ENCODE peak calls at places on chromosomes 5 and 9, in five cellular contexts. One of them, this sample, is unnamed.

GRCh38 chr5:6875376-6875775 is 162.1 kb downstream of the TENT4A start:
- DNase-seq in GM12878: no peak
- DNase-seq in HepG2: no peak
- DNase-seq in K562: no peak
- DNase-seq in SK-N-SH: no peak
- DNase-seq in this sample: no peak

GRCh38 chr9:114938687-114939575 is 8.5 kb upstream of the TNFSF8 start:
- DNase-seq in HepG2: no peak
- DNase-seq in K562: no peak
- DNase-seq in SK-N-SH: no peak
- DNase-seq in GM12878: no peak
- DNase-seq in this sample: no peak

GRCh38 chr5:147835386-147835798 is 3.9 kb upstream of the SPINK1 start:
- DNase-seq in K562: no peak
- DNase-seq in HepG2: peak
- DNase-seq in GM12878: no peak
- DNase-seq in SK-N-SH: no peak
- DNase-seq in this sample: no peak

GRCh38 chr5:120538149-120538548 is 74.0 kb downstream of the PRR16 start:
- DNase-seq in SK-N-SH: no peak
- DNase-seq in GM12878: no peak
- DNase-seq in HepG2: no peak
- DNase-seq in K562: no peak
- DNase-seq in this sample: no peak

GRCh38 chr5:56011835-56012234 is 17.1 kb upstream of the IL6ST start:
- DNase-seq in GM12878: no peak
- DNase-seq in HepG2: no peak
- DNase-seq in SK-N-SH: no peak
- DNase-seq in K562: no peak
- DNase-seq in this sample: no peak

GRCh38 chr5:137466888-137467287 is 32.2 kb downstream of the SPOCK1 start:
- DNase-seq in K562: no peak
- DNase-seq in SK-N-SH: no peak
- DNase-seq in GM12878: no peak
- DNase-seq in HepG2: no peak
- DNase-seq in this sample: no peak

GRCh38 chr9:89122944-89123343 is 55.7 kb downstream of the SHC3 start:
- DNase-seq in K562: no peak
- DNase-seq in GM12878: no peak
- DNase-seq in HepG2: no peak
- DNase-seq in SK-N-SH: no peak
- DNase-seq in this sample: no peak

GRCh38 chr5:149489605-149490037 is 61.6 kb downstream of the CSNK1A1 start:
- DNase-seq in GM12878: no peak
- DNase-seq in SK-N-SH: no peak
- DNase-seq in K562: no peak
- DNase-seq in HepG2: no peak
- DNase-seq in this sample: no peak

GRCh38 chr5:171623551-171624097 is 162.0 kb upstream of the SMIM23 start:
- DNase-seq in HepG2: peak
- DNase-seq in K562: no peak
- DNase-seq in GM12878: no peak
- DNase-seq in SK-N-SH: no peak
- DNase-seq in this sample: peak

GRCh38 chr9:107545036-107545435 is 55.5 kb upstream of the KLF4 start:
- DNase-seq in HepG2: no peak
- DNase-seq in K562: no peak
- DNase-seq in SK-N-SH: no peak
- DNase-seq in GM12878: no peak
- DNase-seq in this sample: no peak

GRCh38 chr9:81686614-81687520 is 2.5 kb downstream of the TLE1 start:
- DNase-seq in SK-N-SH: peak
- DNase-seq in GM12878: no peak
- DNase-seq in K562: no peak
- DNase-seq in HepG2: peak
- DNase-seq in this sample: no peak

GRCh38 chr9:34185778-34186551 is 7.1 kb downstream of the UBAP1 start:
- DNase-seq in HepG2: no peak
- DNase-seq in SK-N-SH: no peak
- DNase-seq in GM12878: peak
- DNase-seq in K562: no peak
- DNase-seq in this sample: no peak

GRCh38 chr5:65774346-65774745 is 52.3 kb downstream of the NLN start:
- DNase-seq in SK-N-SH: no peak
- DNase-seq in HepG2: no peak
- DNase-seq in K562: no peak
- DNase-seq in GM12878: no peak
- DNase-seq in this sample: no peak

DNA sequence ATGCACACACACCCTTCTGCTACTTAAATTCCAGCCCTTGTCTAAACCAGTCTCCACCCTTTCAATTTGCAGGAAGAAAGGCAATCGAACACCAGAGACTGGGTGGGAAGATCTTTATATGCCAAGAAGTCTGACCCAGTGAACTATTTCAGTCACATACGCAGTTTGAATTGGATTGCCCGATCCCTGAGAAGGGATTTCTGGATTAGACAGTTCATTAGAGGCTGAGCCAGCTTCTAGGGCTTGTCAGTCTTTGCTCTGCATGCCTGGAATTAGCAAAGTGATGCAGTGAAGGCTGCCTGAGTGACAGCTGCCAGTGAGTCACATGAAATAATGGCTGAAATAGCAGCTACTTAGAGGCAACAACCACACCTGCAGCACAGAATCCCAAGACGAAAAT is 159.9 kb downstream of the PPP2R2B start:
- DNase-seq in SK-N-SH: no peak
- DNase-seq in K562: no peak
- DNase-seq in HepG2: no peak
- DNase-seq in GM12878: no peak
- DNase-seq in this sample: no peak
- TF ChIP-seq EP300 in SK-N-SH: no peak
- TF ChIP-seq EP300 in K562: no peak
- TF ChIP-seq EP300 in HepG2: no peak
- TF ChIP-seq EP300 in GM12878: no peak
- TF ChIP-seq EP300 in this sample: no peak

GRCh38 chr9:100104314-100104713 is 5.3 kb downstream of the INVS start:
- DNase-seq in GM12878: no peak
- DNase-seq in SK-N-SH: no peak
- DNase-seq in K562: no peak
- DNase-seq in HepG2: no peak
- DNase-seq in this sample: no peak
- TF ChIP-seq YY1 in GM12878: no peak
- TF ChIP-seq YY1 in SK-N-SH: no peak
- TF ChIP-seq YY1 in K562: no peak
- TF ChIP-seq YY1 in HepG2: no peak
- TF ChIP-seq YY1 in this sample: no peak

GRCh38 chr5:135635471-135635870 is 56.7 kb upstream of the CXCL14 start:
- DNase-seq in SK-N-SH: no peak
- DNase-seq in GM12878: no peak
- DNase-seq in K562: no peak
- DNase-seq in HepG2: no peak
- DNase-seq in this sample: no peak

GRCh38 chr5:135629666-135630065 is 50.9 kb upstream of the CXCL14 start:
- DNase-seq in HepG2: no peak
- DNase-seq in GM12878: no peak
- DNase-seq in K562: no peak
- DNase-seq in SK-N-SH: no peak
- DNase-seq in this sample: peak

GRCh38 chr5:135629164-135629563 is 50.4 kb upstream of the CXCL14 start:
- DNase-seq in GM12878: no peak
- DNase-seq in HepG2: no peak
- DNase-seq in K562: no peak
- DNase-seq in SK-N-SH: no peak
- DNase-seq in this sample: peak

GRCh38 chr5:135631356-135631755 is 52.6 kb upstream of the CXCL14 start:
- DNase-seq in SK-N-SH: no peak
- DNase-seq in GM12878: no peak
- DNase-seq in HepG2: no peak
- DNase-seq in K562: no peak
- DNase-seq in this sample: no peak

DNA sequence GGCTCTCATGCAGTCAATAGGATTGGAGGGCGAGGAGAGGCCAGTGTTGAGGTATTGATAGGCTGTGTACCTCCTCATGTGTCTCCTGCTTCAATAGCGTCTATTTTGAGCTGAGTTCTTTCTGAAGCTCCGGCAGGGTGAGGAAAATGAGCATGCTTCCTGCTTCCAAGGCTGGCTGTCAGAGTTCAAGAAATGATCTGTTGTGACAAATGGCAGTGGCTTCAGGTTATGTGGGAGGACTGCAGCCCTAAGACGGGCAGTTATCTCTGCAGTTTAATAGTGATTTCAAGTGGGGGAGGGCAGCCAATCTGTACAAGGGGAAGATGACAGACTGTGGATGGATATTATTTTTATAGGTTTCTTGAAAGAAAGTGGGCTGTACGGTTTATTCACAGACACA is 54.0 kb upstream of the CXCL14 start:
- DNase-seq in SK-N-SH: no peak
- DNase-seq in GM12878: no peak
- DNase-seq in HepG2: no peak
- DNase-seq in K562: no peak
- DNase-seq in this sample: no peak
- TF ChIP-seq EP300 in SK-N-SH: no peak
- TF ChIP-seq EP300 in GM12878: no peak
- TF ChIP-seq EP300 in HepG2: no peak
- TF ChIP-seq EP300 in K562: no peak
- TF ChIP-seq EP300 in this sample: no peak

GRCh38 chr9:97911970-97912369 is 10.3 kb downstream of the TRMO start:
- DNase-seq in GM12878: no peak
- DNase-seq in HepG2: no peak
- DNase-seq in SK-N-SH: no peak
- DNase-seq in K562: no peak
- DNase-seq in this sample: no peak

GRCh38 chr9:97907632-97908031 is 14.7 kb downstream of the TRMO start:
- DNase-seq in HepG2: no peak
- DNase-seq in SK-N-SH: no peak
- DNase-seq in GM12878: no peak
- DNase-seq in K562: no peak
- DNase-seq in this sample: no peak

GRCh38 chr9:97911528-97911927 is 10.8 kb downstream of the TRMO start:
- DNase-seq in HepG2: no peak
- DNase-seq in SK-N-SH: no peak
- DNase-seq in GM12878: no peak
- DNase-seq in K562: no peak
- DNase-seq in this sample: no peak

GRCh38 chr9:97908736-97909135 is 13.6 kb downstream of the TRMO start:
- DNase-seq in HepG2: no peak
- DNase-seq in GM12878: no peak
- DNase-seq in SK-N-SH: no peak
- DNase-seq in K562: no peak
- DNase-seq in this sample: no peak

GRCh38 chr9:97910273-97910844 is 11.9 kb downstream of the TRMO start:
- DNase-seq in HepG2: no peak
- DNase-seq in K562: no peak
- DNase-seq in SK-N-SH: no peak
- DNase-seq in GM12878: no peak
- DNase-seq in this sample: no peak
- TF ChIP-seq YY1 in HepG2: no peak
- TF ChIP-seq YY1 in K562: no peak
- TF ChIP-seq YY1 in SK-N-SH: no peak
- TF ChIP-seq YY1 in GM12878: no peak
- TF ChIP-seq YY1 in this sample: no peak

GRCh38 chr9:74533253-74533652 is 36.1 kb downstream of the RORB start:
- DNase-seq in GM12878: no peak
- DNase-seq in SK-N-SH: no peak
- DNase-seq in HepG2: no peak
- DNase-seq in K562: no peak
- DNase-seq in this sample: no peak

GRCh38 chr9:74534847-74535246 is 37.7 kb downstream of the RORB start:
- DNase-seq in HepG2: no peak
- DNase-seq in K562: no peak
- DNase-seq in GM12878: no peak
- DNase-seq in SK-N-SH: no peak
- DNase-seq in this sample: no peak
- TF ChIP-seq EP300 in HepG2: no peak
- TF ChIP-seq EP300 in K562: no peak
- TF ChIP-seq EP300 in GM12878: no peak
- TF ChIP-seq EP300 in SK-N-SH: no peak
- TF ChIP-seq EP300 in this sample: no peak

GRCh38 chr5:155027993-155028629 is 14.6 kb downstream of the KIF4B start:
- DNase-seq in SK-N-SH: no peak
- DNase-seq in HepG2: peak
- DNase-seq in K562: no peak
- DNase-seq in GM12878: no peak
- DNase-seq in this sample: no peak

GRCh38 chr5:155023320-155023719 is 9.8 kb downstream of the KIF4B start:
- DNase-seq in K562: no peak
- DNase-seq in GM12878: no peak
- DNase-seq in SK-N-SH: no peak
- DNase-seq in HepG2: no peak
- DNase-seq in this sample: no peak

GRCh38 chr5:155029240-155029639 is 15.7 kb downstream of the KIF4B start:
- DNase-seq in K562: no peak
- DNase-seq in HepG2: no peak
- DNase-seq in SK-N-SH: no peak
- DNase-seq in GM12878: no peak
- DNase-seq in this sample: no peak

GRCh38 chr5:155024015-155024414 is 10.5 kb downstream of the KIF4B start:
- DNase-seq in HepG2: no peak
- DNase-seq in GM12878: no peak
- DNase-seq in SK-N-SH: no peak
- DNase-seq in K562: no peak
- DNase-seq in this sample: no peak

DNA sequence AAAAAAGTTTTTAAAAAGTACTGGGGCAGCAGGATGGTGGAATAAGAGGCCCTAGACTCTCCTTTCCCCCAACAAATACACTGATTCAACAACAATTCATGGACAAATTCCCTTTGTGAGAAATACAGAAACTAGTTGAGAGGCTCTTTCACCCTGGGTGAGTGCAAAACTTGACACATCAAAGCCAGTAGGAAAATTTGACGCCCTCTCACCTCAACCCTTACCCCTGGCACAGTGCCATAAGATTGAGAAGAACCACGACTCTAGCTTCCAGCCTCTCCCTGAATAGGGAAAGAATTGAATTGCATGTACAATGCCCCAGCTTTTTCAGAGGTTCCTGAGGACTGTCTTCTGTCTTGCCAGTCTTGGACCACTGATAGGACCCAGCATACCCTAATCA is 12.3 kb downstream of the KIF4B start:
- DNase-seq in SK-N-SH: no peak
- DNase-seq in HepG2: no peak
- DNase-seq in K562: no peak
- DNase-seq in GM12878: no peak
- DNase-seq in this sample: no peak
- TF ChIP-seq YY1 in SK-N-SH: no peak
- TF ChIP-seq YY1 in HepG2: no peak
- TF ChIP-seq YY1 in K562: no peak
- TF ChIP-seq YY1 in GM12878: no peak
- TF ChIP-seq YY1 in this sample: no peak